ENCODE peak calls at places on chromosome 11, in nine cellular contexts. U is AG09309, A is epithelial cell of esophagus, J is NCI-H2227 treated with DMSO at 0.1 percent for 48 hours, L is skeletal muscle cell, H is activated T-helper 1 cell treated with Interleukin-2 at 50 U/mL for 16 hours, S is endodermal cell, K is Caki2, C is NCI-H1417. I is an unnamed sample.

GRCh38 chr11:24634606-24635160 is 137.8 kb downstream of the LUZP2 start:
- DNase-seq in U (no peak), A (no peak), J (no peak), L (no peak), H (no peak), S (no peak), K (no peak), C (no peak), I (no peak)

GRCh38 chr11:61764606-61765260 is 12.3 kb downstream of the MYRF start:
- DNase-seq in U (no peak), A (no peak), J (no peak), L (no peak), H (no peak), S (peak), K (no peak), C (no peak), I (no peak)

GRCh38 chr11:111715142-111715816 is 50.9 kb downstream of the PPP2R1B start:
- DNase-seq in U (no peak), A (no peak), J (no peak), L (no peak), H (no peak), S (no peak), K (no peak), C (no peak), I (peak)

GRCh38 chr11:61480936-61481335 is 27.6 kb upstream of the LRRC10B start:
- DNase-seq in U (no peak), A (no peak), J (peak), L (no peak), H (no peak), S (peak), K (peak), C (peak), I (peak)

GRCh38 chr11:3879216-3879966 is 23.9 kb downstream of the STIM1 start:
- DNase-seq in U (no peak), A (no peak), J (peak), L (no peak), H (no peak), S (no peak), K (no peak), C (no peak), I (no peak)

GRCh38 chr11:105689636-105690035 is 79.8 kb downstream of the GRIA4 start:
- DNase-seq in U (no peak), A (no peak), J (no peak), L (no peak), H (no peak), S (no peak), K (peak), C (no peak), I (no peak)

GRCh38 chr11:85756401-85757200 is 54.3 kb downstream of the SYTL2 start:
- DNase-seq in U (no peak), A (peak), J (no peak), L (no peak), H (no peak), S (no peak), K (no peak), C (no peak), I (no peak)

GRCh38 chr11:110966131-110966530 is 253.9 kb upstream of the ARHGAP20 start:
- DNase-seq in U (no peak), A (no peak), J (no peak), L (no peak), H (no peak), S (no peak), K (no peak), C (no peak), I (no peak)

GRCh38 chr11:15865212-15865987 is 490.9 kb downstream of the SOX6 start:
- DNase-seq in U (no peak), A (peak), J (no peak), L (no peak), H (no peak), S (peak), K (no peak), C (no peak), I (no peak)

GRCh38 chr11:6611092-6612007 is 666 bp downstream of the TAF10 start:
- DNase-seq in U (no peak), A (peak), J (peak), L (no peak), H (no peak), S (peak), K (peak), C (peak), I (peak)

GRCh38 chr11:44915621-44916020 is 35.1 kb downstream of the TP53I11 start:
- DNase-seq in U (no peak), A (no peak), J (no peak), L (no peak), H (no peak), S (no peak), K (no peak), C (no peak), I (peak)

GRCh38 chr11:8614497-8614896 is 20.5 kb upstream of the STK33 start:
- DNase-seq in U (no peak), A (no peak), J (no peak), L (no peak), H (no peak), S (no peak), K (no peak), C (no peak), I (no peak)

GRCh38 chr11:17526326-17526725 is 17.9 kb downstream of the USH1C start:
- DNase-seq in U (no peak), A (no peak), J (no peak), L (no peak), H (no peak), S (no peak), K (no peak), C (no peak), I (no peak)

GRCh38 chr11:6328321-6328720 is 8.0 kb upstream of the CAVIN3 start:
- DNase-seq in U (no peak), A (no peak), J (no peak), L (no peak), H (no peak), S (no peak), K (no peak), C (no peak), I (no peak)

GRCh38 chr11:2929511-2929879 is 275 bp upstream of the PHLDA2 start:
- DNase-seq in U (no peak), A (peak), J (no peak), L (no peak), H (no peak), S (no peak), K (peak), C (no peak), I (no peak)

GRCh38 chr11:75800728-75801361 is 14.2 kb upstream of the UVRAG start:
- DNase-seq in U (no peak), A (peak), J (no peak), L (no peak), H (no peak), S (no peak), K (no peak), C (no peak), I (no peak)

GRCh38 chr11:47270331-47271271 is 668 bp downstream of the MADD start:
- DNase-seq in U (no peak), A (peak), J (no peak), L (no peak), H (no peak), S (peak), K (peak), C (peak), I (peak)

GRCh38 chr11:114301088-114301487 is 4.9 kb downstream of the NNMT start:
- DNase-seq in U (no peak), A (no peak), J (no peak), L (no peak), H (no peak), S (no peak), K (no peak), C (no peak), I (no peak)

GRCh38 chr11:134738581-134738980 is 326.5 kb upstream of the B3GAT1 start:
- DNase-seq in U (no peak), A (no peak), J (no peak), L (no peak), H (no peak), S (no peak), K (no peak), C (no peak), I (no peak)

GRCh38 chr11:88179141-88179540 is 3.9 kb upstream of the RAB38 start:
- DNase-seq in U (no peak), A (peak), J (no peak), L (peak), H (no peak), S (no peak), K (peak), C (no peak), I (no peak)

GRCh38 chr11:133922078-133922870 is 34.5 kb downstream of the IGSF9B start:
- DNase-seq in U (no peak), A (no peak), J (no peak), L (no peak), H (no peak), S (no peak), K (no peak), C (no peak), I (no peak)

GRCh38 chr11:65516135-65516968 is 8.5 kb upstream of the SCYL1 start:
- DNase-seq in U (no peak), A (no peak), J (no peak), L (no peak), H (no peak), S (no peak), K (no peak), C (no peak), I (no peak)

GRCh38 chr11:116991491-116991890 is 106.7 kb downstream of the SIK3 start:
- DNase-seq in U (no peak), A (no peak), J (no peak), L (no peak), H (no peak), S (no peak), K (no peak), C (no peak), I (no peak)

GRCh38 chr11:129728571-129728970 is 87.1 kb upstream of the TMEM45B start:
- DNase-seq in U (no peak), A (peak), J (no peak), L (no peak), H (no peak), S (no peak), K (peak), C (peak), I (no peak)

GRCh38 chr11:67463680-67464410 is 5.2 kb downstream of the TMEM134 start:
- DNase-seq in U (no peak), A (peak), J (no peak), L (no peak), H (no peak), S (peak), K (peak), C (no peak), I (no peak)

GRCh38 chr11:65485820-65486219 is 13.0 kb upstream of the MALAT1 start:
- DNase-seq in U (no peak), A (peak), J (no peak), L (no peak), H (no peak), S (no peak), K (no peak), C (no peak), I (no peak)

GRCh38 chr11:1753426-1754305 is 3.3 kb upstream of the IFITM10 start:
- DNase-seq in U (no peak), A (no peak), J (no peak), L (no peak), H (no peak), S (no peak), K (no peak), C (no peak), I (no peak)

GRCh38 chr11:17504330-17505107 is 27.9 kb upstream of the ABCC8 start:
- DNase-seq in U (peak), A (peak), J (peak), L (no peak), H (peak), S (peak), K (peak), C (peak), I (peak)

GRCh38 chr11:61129608-61130523 is 27.6 kb downstream of the CD5 start:
- DNase-seq in U (peak), A (peak), J (no peak), L (peak), H (peak), S (peak), K (peak), C (no peak), I (peak)

GRCh38 chr11:57321388-57321995 is 3.3 kb downstream of the TNKS1BP1 start:
- DNase-seq in U (no peak), A (peak), J (peak), L (no peak), H (no peak), S (no peak), K (no peak), C (no peak), I (no peak)

GRCh38 chr11:70713988-70714665 is 315.8 kb downstream of the CTTN start:
- DNase-seq in U (no peak), A (no peak), J (peak), L (no peak), H (no peak), S (peak), K (no peak), C (no peak), I (no peak)

GRCh38 chr11:44949160-44950035 is 1.3 kb downstream of the TP53I11 start:
- DNase-seq in U (no peak), A (no peak), J (peak), L (no peak), H (no peak), S (peak), K (no peak), C (peak), I (no peak)

GRCh38 chr11:72812604-72812967 is 1.6 kb upstream of the ATG16L2 start:
- DNase-seq in U (no peak), A (no peak), J (no peak), L (no peak), H (no peak), S (peak), K (peak), C (peak), I (no peak)

GRCh38 chr11:85444479-85444878 is 182.7 kb downstream of the DLG2 start:
- DNase-seq in U (no peak), A (no peak), J (no peak), L (no peak), H (no peak), S (no peak), K (no peak), C (no peak), I (no peak)

GRCh38 chr11:6637871-6638270 is 17.7 kb downstream of the DCHS1 start:
- DNase-seq in U (peak), A (no peak), J (no peak), L (no peak), H (no peak), S (no peak), K (no peak), C (no peak), I (no peak)

GRCh38 chr11:34331736-34332135 is 26.1 kb downstream of the ABTB2 start:
- DNase-seq in U (no peak), A (no peak), J (no peak), L (no peak), H (no peak), S (no peak), K (peak), C (no peak), I (no peak)